ENCODE peak calls at places on chromosomes 13 and 19, in six cellular contexts. A is suprapubic skin, X is psoas muscle, C is heart left ventricle, V is heart right ventricle, F is neural progenitor cell. I is an unnamed sample. For H3K36me3, the result is how much of the 10 kb centered on the place peaks cover.

GRCh38 chr13:106560791-106561190 is 7.1 kb downstream of the ARGLU1 start:
- DNase-seq in C (no peak), A (no peak), V (no peak), X (no peak), F (no peak), I (no peak)

GRCh38 chr13:44629465-44630183 is 53.5 kb upstream of the TSC22D1 start:
- DNase-seq in X (no peak), V (no peak), A (no peak), C (no peak), F (no peak), I (no peak)

GRCh38 chr13:26721251-26721939 is 39.2 kb downstream of the GPR12 start:
- DNase-seq in A (no peak), V (no peak), C (peak), X (peak), F (no peak), I (no peak)

GRCh38 chr13:27619711-27620376 is 485 bp downstream of the LNX2 start:
- DNase-seq in F (no peak), X (peak), C (peak), A (peak), V (peak), I (peak)

GRCh38 chr19:17642656-17643055 is 45.5 kb downstream of the UNC13A start:
- DNase-seq in V (no peak), C (no peak), F (no peak), A (no peak), X (peak), I (no peak)

GRCh38 chr13:83215627-83216026 is 666.6 kb downstream of the SLITRK1 start:
- DNase-seq in X (no peak), A (no peak), C (no peak), V (no peak), F (no peak), I (no peak)

GRCh38 chr13:41004875-41005693 is 14.0 kb downstream of the ELF1 start:
- DNase-seq in C (no peak), F (no peak), V (no peak), A (no peak), X (no peak), I (no peak)

GRCh38 chr13:59750860-59751259 is 412.9 kb downstream of the DIAPH3 start:
- DNase-seq in X (no peak), F (peak), A (no peak), C (no peak), V (no peak), I (no peak)

GRCh38 chr13:35930665-35931631 is 200.2 kb downstream of the DCLK1 start:
- DNase-seq in C (no peak), X (no peak), A (no peak), V (no peak), F (no peak), I (no peak)

GRCh38 chr13:42039457-42039945 is 8.9 kb upstream of the DGKH start:
- DNase-seq in V (no peak), X (no peak), A (no peak), C (no peak), F (no peak), I (no peak)

GRCh38 chr13:65913173-65913572 is 1317.0 kb downstream of the PCDH9 start:
- DNase-seq in F (no peak), V (no peak), X (no peak), C (no peak), A (no peak), I (no peak)

GRCh38 chr13:30785146-30785845 is 50.0 kb downstream of the ALOX5AP start:
- DNase-seq in A (no peak), X (no peak), F (no peak), V (no peak), C (no peak), I (no peak)

GRCh38 chr13:73324842-73325241 is 266.0 kb downstream of the KLF5 start:
- DNase-seq in F (no peak), C (no peak), X (no peak), V (no peak), A (no peak), I (no peak)

GRCh38 chr13:43285891-43286602 is 262.7 kb downstream of the DNAJC15 start:
- DNase-seq in F (peak), A (no peak), V (no peak), C (no peak), X (peak), I (no peak)

GRCh38 chr19:53945441-53945840 is 17.3 kb upstream of the CACNG8 start:
- DNase-seq in X (no peak), F (peak), C (no peak), A (no peak), V (no peak), I (no peak)

GRCh38 chr13:106446011-106446410 is 89.5 kb downstream of the EFNB2 start:
- DNase-seq in A (no peak), X (no peak), V (no peak), F (peak), C (no peak), I (no peak)

GRCh38 chr13:45367358-45367757 is 26.4 kb upstream of the TPT1 start:
- DNase-seq in V (peak), A (peak), F (no peak), C (no peak), X (no peak), I (peak)

GRCh38 chr19:32287811-32288227 is 57.6 kb upstream of the ZNF507 start:
- DNase-seq in F (peak), A (peak), V (peak), X (peak), C (peak), I (no peak)

GRCh38 chr19:33429891-33430673 is 56.6 kb downstream of the CEBPG start:
- DNase-seq in F (no peak), A (peak), C (no peak), V (no peak), X (peak), I (peak)

GRCh38 chr19:29941828-29942403 is at the start of gene URI1:
- DNase-seq in F (peak), V (peak), X (peak), A (peak), C (peak), I (peak)

GRCh38 chr19:50702870-50703829 is 16.5 kb downstream of the SHANK1 start:
- DNase-seq in X (peak), V (no peak), F (no peak), C (no peak), A (no peak), I (no peak)

GRCh38 chr13:20870829-20871228 is 31.7 kb downstream of the XPO4 start:
- DNase-seq in F (no peak), A (no peak), C (no peak), X (no peak), V (no peak), I (no peak)

GRCh38 chr19:18743281-18743825 is 47.8 kb downstream of the COMP start:
- DNase-seq in A (no peak), V (peak), F (peak), C (peak), X (peak), I (no peak)

GRCh38 chr13:28327761-28328607 is 166.9 kb downstream of the FLT1 start:
- DNase-seq in F (no peak), X (no peak), A (no peak), C (no peak), V (no peak), I (no peak)

GRCh38 chr19:16520074-16520973 is 21.9 kb downstream of the CHERP start:
- DNase-seq in V (no peak), X (no peak), F (no peak), A (no peak), C (no peak), I (no peak)
- H3K36me3 ChIP-seq in V (half or more), X (under half), F (under half), A (half or more), C (half or more), I (half or more)

GRCh38 chr19:14449321-14449720 is 16.2 kb downstream of the PKN1 start:
- DNase-seq in C (no peak), X (no peak), F (no peak), A (no peak), V (no peak), I (no peak)
- H3K36me3 ChIP-seq in C (half or more), X (under half), F (under half), A (half or more), V (half or more), I (half or more)

GRCh38 chr13:98880673-98881072 is 97.2 kb downstream of the DOCK9 start:
- DNase-seq in F (no peak), C (no peak), A (no peak), X (no peak), V (no peak), I (no peak)
- H3K36me3 ChIP-seq in F (under half), C (half or more), A (half or more), X (under half), V (half or more), I (half or more)

GRCh38 chr19:10550336-10550735 is 6.6 kb downstream of the ATG4D start:
- DNase-seq in V (no peak), C (no peak), F (no peak), X (no peak), A (no peak), I (no peak)
- H3K36me3 ChIP-seq in V (half or more), C (half or more), F (under half), X (under half), A (half or more), I (half or more)

GRCh38 chr13:113527272-113527958 is 36.9 kb upstream of the DCUN1D2 start:
- DNase-seq in X (no peak), F (no peak), C (no peak), A (no peak), V (no peak), I (no peak)
- H3K36me3 ChIP-seq in X (under half), F (under half), C (half or more), A (under half), V (half or more), I (under half)

GRCh38 chr19:5652261-5652660 is 28.1 kb downstream of the MICOS13 start:
- DNase-seq in X (no peak), F (no peak), C (no peak), A (peak), V (no peak), I (no peak)

GRCh38 chr19:5654931-5655330 is 25.4 kb downstream of the MICOS13 start:
- DNase-seq in F (no peak), A (peak), X (no peak), C (no peak), V (no peak), I (no peak)

GRCh38 chr19:5648464-5648863 is 25.6 kb downstream of the SAFB start:
- DNase-seq in C (no peak), F (no peak), A (no peak), V (no peak), X (no peak), I (no peak)

GRCh38 chr19:5655412-5655811 is 24.9 kb downstream of the MICOS13 start:
- DNase-seq in F (no peak), X (no peak), A (peak), C (no peak), V (no peak), I (no peak)

DNA sequence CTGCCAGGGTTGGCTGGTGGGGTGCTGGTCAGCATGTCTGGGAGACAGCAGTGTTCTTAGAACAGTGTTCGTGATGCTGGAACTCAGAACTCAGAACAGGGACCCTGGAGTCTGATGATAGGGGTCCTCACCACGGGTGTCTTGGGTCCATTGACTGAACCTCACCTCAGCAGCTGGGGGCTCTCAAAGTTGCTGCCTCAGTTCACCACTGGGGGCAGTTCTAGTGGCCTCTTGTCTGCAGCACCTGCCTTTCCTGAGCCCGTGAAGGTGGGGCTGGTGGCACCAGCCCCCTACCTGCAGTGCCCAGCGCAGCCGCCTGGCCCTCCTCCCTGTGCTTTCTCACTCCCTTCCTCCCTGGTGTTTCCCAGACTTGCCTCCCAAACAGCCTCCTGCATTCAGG is 28.5 kb downstream of the SAFB start:
- DNase-seq in X (no peak), F (no peak), V (no peak), A (peak), C (no peak), I (no peak)
- H3K36me3 ChIP-seq in X (under half), F (under half), V (half or more), A (half or more), C (half or more), I (half or more)

DNA sequence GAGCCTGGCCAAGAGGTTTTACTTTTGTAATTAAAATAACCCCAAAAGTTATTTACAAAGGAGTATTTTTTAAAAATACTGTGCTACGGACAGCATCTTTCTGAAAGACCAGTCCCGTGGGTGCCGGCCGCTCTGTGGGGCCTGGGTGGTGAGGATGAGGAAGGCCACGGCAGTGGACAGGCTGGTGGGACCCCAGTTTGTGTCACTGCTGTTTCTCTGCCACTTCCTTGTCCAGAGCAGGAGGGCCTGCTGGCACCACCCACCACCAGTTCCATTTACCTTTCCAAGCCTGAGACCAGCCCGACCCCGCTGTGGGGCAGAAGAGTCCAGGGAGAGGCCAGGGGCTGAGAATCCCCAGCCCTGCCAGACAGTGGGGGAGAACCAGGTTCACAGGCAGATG is 23.8 kb downstream of the ELAVL1 start:
- DNase-seq in V (no peak), C (no peak), A (no peak), X (peak), F (no peak), I (no peak)
- H3K36me3 ChIP-seq in V (half or more), C (half or more), A (half or more), X (under half), F (under half), I (half or more)

GRCh38 chr19:39473443-39473960 is 7.1 kb upstream of the TIMM50 start:
- DNase-seq in X (peak), A (no peak), C (no peak), V (no peak), F (no peak), I (no peak)

GRCh38 chr19:39474139-39474620 is 6.5 kb upstream of the TIMM50 start:
- DNase-seq in X (peak), C (peak), A (no peak), F (peak), V (peak), I (peak)

GRCh38 chr19:39471756-39472536 is 8.7 kb upstream of the TIMM50 start:
- DNase-seq in F (no peak), V (no peak), C (no peak), X (peak), A (no peak), I (no peak)

GRCh38 chr19:39470724-39471339 is 9.8 kb upstream of the TIMM50 start:
- DNase-seq in A (no peak), F (no peak), X (peak), C (no peak), V (no peak), I (no peak)

GRCh38 chr19:39472746-39473442 is 7.7 kb upstream of the TIMM50 start:
- DNase-seq in A (no peak), F (no peak), X (peak), C (no peak), V (no peak), I (no peak)
- H3K36me3 ChIP-seq in A (half or more), F (under half), X (under half), C (half or more), V (half or more), I (half or more)

I was measured in effector memory CD4-positive, alpha-beta T cell.